ENCODE peak calls at places on chromosomes 6 and 20, in seven cellular contexts. S, E, X, H, A, Q and J are unnamed samples.

GRCh38 chr6:118584906-118585305 is 36.8 kb downstream of the PLN start:
- DNase-seq in H (no peak), X (no peak), A (no peak), S (no peak), E (no peak), Q (no peak), J (no peak)

GRCh38 chr6:14530385-14530784 is 412.8 kb downstream of the CD83 start:
- DNase-seq in X (no peak), H (no peak), E (no peak), S (no peak), Q (no peak), A (no peak), J (no peak)

GRCh38 chr6:129606664-129607063 is 103.3 kb downstream of the ARHGAP18 start:
- DNase-seq in Q (no peak), X (peak; percentile 75), A (no peak), S (no peak), E (no peak), H (no peak), J (no peak)

GRCh38 chr20:10922941-10923340 is 249.1 kb upstream of the JAG1 start:
- DNase-seq in Q (no peak), A (peak; percentile 91), E (no peak), H (peak; percentile 65), S (no peak), X (peak; percentile 96), J (no peak)

GRCh38 chr6:160111812-160112211 is 9.8 kb upstream of the SLC22A1 start:
- DNase-seq in H (no peak), Q (no peak), S (no peak), X (no peak), A (no peak), E (no peak), J (no peak)

GRCh38 chr6:14747881-14748520 is 497.9 kb upstream of the JARID2 start:
- DNase-seq in A (no peak), E (no peak), S (no peak), H (peak; percentile 52), Q (no peak), X (peak; percentile 57), J (no peak)

GRCh38 chr6:25133479-25133878 is 145.7 kb upstream of the CARMIL1 start:
- DNase-seq in X (no peak), H (no peak), S (no peak), Q (no peak), E (no peak), A (no peak), J (no peak)

GRCh38 chr6:71886184-71887005 is at the start of gene RIMS1:
- DNase-seq in Q (no peak), A (peak; percentile 3), S (peak; percentile 41), E (no peak), X (no peak), H (no peak), J (no peak)

GRCh38 chr20:15930324-15931305 is 642.6 kb downstream of the KIF16B start:
- DNase-seq in A (peak; percentile 26), X (peak; percentile 39), H (peak; percentile 11), E (no peak), Q (no peak), S (no peak), J (no peak)

GRCh38 chr6:4774715-4775590 is 1.3 kb upstream of the CDYL start:
- DNase-seq in H (no peak), Q (peak; percentile 39), A (peak; percentile 4), S (no peak), E (peak; percentile 50), X (no peak), J (peak; percentile 5)

GRCh38 chr6:5044866-5045265 is 40.3 kb upstream of the PPP1R3G start:
- DNase-seq in X (no peak), S (no peak), H (no peak), Q (no peak), A (no peak), E (no peak), J (no peak)

GRCh38 chr6:6825986-6826901 is 237.7 kb downstream of the LY86 start:
- DNase-seq in Q (peak; percentile 63), S (no peak), E (no peak), X (no peak), H (no peak), A (no peak), J (no peak)

GRCh38 chr6:110180228-110181008 is at the start of gene CDC40:
- DNase-seq in X (no peak), S (peak; percentile 75), Q (peak; percentile 68), H (no peak), E (no peak), A (no peak), J (peak; percentile 49)

GRCh38 chr6:113281014-113281810 is 575.9 kb upstream of the MARCKS start:
- DNase-seq in X (peak; percentile 25), E (no peak), Q (no peak), H (peak; percentile 39), A (peak; percentile 12), S (no peak), J (no peak)

GRCh38 chr6:127212376-127212775 is 54.3 kb upstream of the RNF146 start:
- DNase-seq in E (no peak), H (no peak), Q (no peak), X (no peak), S (no peak), A (no peak), J (no peak)

GRCh38 chr20:6708010-6708409 is 59.5 kb upstream of the BMP2 start:
- DNase-seq in X (peak; percentile 84), A (peak; percentile 88), S (peak; percentile 80), H (no peak), Q (peak; percentile 73), E (no peak), J (no peak)

GRCh38 chr6:150336299-150336698 is 32.5 kb upstream of the IYD start:
- DNase-seq in Q (no peak), H (no peak), X (peak; percentile 7), S (no peak), A (peak; percentile 17), E (no peak), J (no peak)

DNA sequence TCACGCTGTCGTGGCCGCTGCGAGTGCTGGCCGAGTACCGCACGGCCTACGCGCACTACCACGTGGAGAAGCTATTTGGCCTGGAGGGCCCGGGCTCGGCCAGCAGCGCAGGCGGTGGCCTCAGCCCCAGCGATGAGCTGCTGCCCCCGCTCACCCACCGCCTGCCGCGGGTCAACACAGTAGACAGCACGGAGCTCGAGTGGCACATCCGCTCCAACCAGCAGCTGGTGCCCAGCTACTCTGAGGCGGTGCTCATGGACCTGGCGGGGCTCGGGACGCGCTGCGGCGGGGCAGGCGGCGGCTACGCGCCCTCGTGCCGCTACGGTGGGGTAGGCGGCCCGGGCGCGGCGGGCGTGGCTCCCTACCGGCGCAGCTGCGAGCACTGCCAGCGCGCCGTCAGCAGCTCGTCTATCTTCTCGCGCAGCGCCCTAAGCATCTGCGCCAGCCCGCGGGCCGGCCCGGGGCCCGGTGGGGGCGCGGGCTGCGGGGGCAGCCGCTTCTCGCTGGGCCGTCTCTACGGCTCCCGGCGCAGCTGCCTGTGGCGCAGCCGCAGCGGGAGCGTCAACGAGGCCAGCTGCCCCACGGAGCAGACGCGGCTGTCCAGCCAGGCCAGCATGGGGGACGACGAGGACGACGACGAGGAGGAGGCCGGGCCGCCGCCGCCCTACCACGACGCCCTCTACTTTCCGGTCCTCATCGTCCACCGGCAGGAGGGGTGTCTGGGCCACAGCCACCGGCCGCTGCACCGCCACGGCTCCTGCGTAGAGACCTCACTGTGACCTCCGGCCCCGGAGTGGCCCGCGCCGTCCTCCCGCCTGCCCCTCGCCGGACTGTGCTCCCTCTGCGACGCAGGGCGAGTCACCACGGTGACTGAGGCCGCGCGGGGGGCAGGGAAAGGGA is 5.7 kb downstream of the TMEM151B start:
- DNase-seq in Q (no peak), H (no peak), A (no peak), X (no peak), E (peak; percentile 30), S (no peak), J (no peak)
- H3K27me3 ChIP-seq in Q (peaks cover 68% of the 10 kb centered on the region), H (peaks cover 25% of the 10 kb centered on the region), A (peaks cover 35% of the 10 kb centered on the region), X (peaks cover 78% of the 10 kb centered on the region), E (peaks cover 44% of the 10 kb centered on the region), S (peaks cover 20% of the 10 kb centered on the region), J (peaks cover 40% of the 10 kb centered on the region)

DNA sequence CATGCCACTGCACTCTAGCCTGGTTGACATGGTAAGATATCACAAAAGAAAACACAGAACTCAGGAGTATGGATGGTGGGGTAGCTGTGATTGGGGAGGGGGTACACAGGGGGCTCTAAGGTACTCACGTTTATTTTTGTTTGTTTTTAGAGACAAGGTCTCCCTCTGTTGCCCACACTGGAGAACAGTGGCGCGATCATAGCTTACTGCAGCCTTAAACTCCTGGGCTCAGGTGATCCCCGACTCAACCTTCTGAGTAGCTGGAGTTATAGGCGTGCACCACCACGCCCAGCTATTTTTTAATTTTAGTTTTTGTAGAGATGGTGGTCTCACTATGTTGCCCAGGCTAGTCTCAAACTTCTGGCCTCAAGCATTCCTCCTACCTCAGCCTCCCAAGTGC is 29.3 kb downstream of the BCL2L1 start:
- DNase-seq in A (no peak), S (no peak), X (no peak), Q (no peak), H (no peak), E (no peak), J (no peak)
- H3K36me3 ChIP-seq in A (peaks cover 6% of the 10 kb centered on the region), S (peaks cover 19% of the 10 kb centered on the region), X (peaks cover 5% of the 10 kb centered on the region), Q (peaks cover 28% of the 10 kb centered on the region), H (no peaks in the 10 kb centered on the region), E (peaks cover 13% of the 10 kb centered on the region), J (peaks cover 10% of the 10 kb centered on the region)

GRCh38 chr20:63121749-63122405 is 94.1 kb downstream of the YTHDF1 start:
- DNase-seq in X (no peak), E (no peak), Q (peak; percentile 6), H (no peak), A (no peak), S (peak; percentile 27), J (no peak)
- H3K27me3 ChIP-seq in X (peaks cover 23% of the 10 kb centered on the region), E (peaks cover under 1% of the 10 kb centered on the region), Q (peaks cover 8% of the 10 kb centered on the region), H (peaks cover 3% of the 10 kb centered on the region), A (no peaks in the 10 kb centered on the region), S (no peaks in the 10 kb centered on the region), J (no peaks in the 10 kb centered on the region)

GRCh38 chr6:37283268-37283667 is 25.3 kb upstream of the TMEM217 start:
- DNase-seq in E (no peak), A (no peak), S (no peak), H (no peak), Q (peak; percentile 27), X (peak; percentile 20), J (no peak)
- H3K36me3 ChIP-seq in E (peaks cover 45% of the 10 kb centered on the region), A (peaks cover 47% of the 10 kb centered on the region), S (peaks cover 75% of the 10 kb centered on the region), H (peaks cover 14% of the 10 kb centered on the region), Q (peaks cover 66% of the 10 kb centered on the region), X (peaks cover 45% of the 10 kb centered on the region), J (peaks cover 62% of the 10 kb centered on the region)